ENCODE peak calls at places on chromosomes 13 and 19, in seven cellular contexts. M is OCI-LY7; S is T-helper 2 cell treated with Interferon-gamma antibody and Interleukin-4, amounts not matched to agents 5 μg/mL and 100 μg/mL, for 36 hours; X is heart left ventricle; U is GM12891; P is naive B cell; Q is GM23338. H is an unnamed sample.

GRCh38 chr19:47094557-47095517 is 18.7 kb downstream of the ZC3H4 start:
- DNase-seq in X (no peak), U (no peak), P (no peak), Q (no peak), S (peak; percentile 74), M (no peak), H (peak; percentile 61)

GRCh38 chr19:1864480-1865171 is 1.2 kb upstream of the KLF16 start:
- DNase-seq in Q (peak; percentile 90), M (peak; percentile 82), X (peak; percentile 84), U (peak; percentile 86), S (peak; percentile 75), P (peak; percentile 70), H (peak; percentile 72)

GRCh38 chr19:33293255-33294057 is 8.9 kb downstream of the CEBPA start:
- DNase-seq in U (no peak), Q (no peak), P (no peak), M (no peak), X (peak; percentile 21), S (no peak), H (no peak)

GRCh38 chr13:50366488-50367174 is 351.4 kb downstream of the KCNRG start:
- DNase-seq in Q (no peak), P (no peak), U (no peak), M (no peak), X (no peak), S (peak; percentile 72), H (peak; percentile 53)

GRCh38 chr19:3189702-3190469 is 4.2 kb downstream of the NCLN start:
- DNase-seq in X (no peak), P (no peak), M (no peak), Q (peak; percentile 57), U (no peak), S (no peak), H (no peak)

GRCh38 chr19:31340059-31341025 is 8.9 kb downstream of the TSHZ3 start:
- DNase-seq in P (no peak), S (no peak), U (no peak), M (peak; percentile 57), X (no peak), Q (peak; percentile 38), H (no peak)

GRCh38 chr19:2332341-2333026 is 4.0 kb downstream of the SPPL2B start:
- DNase-seq in P (peak; percentile 96), S (no peak), M (peak; percentile 95), U (peak; percentile 77), Q (no peak), X (no peak), H (peak; percentile 51)

GRCh38 chr19:46786236-46787039 is 2.0 kb downstream of the SLC1A5 start:
- DNase-seq in Q (peak; percentile 64), P (peak; percentile 65), U (peak; percentile 66), M (peak; percentile 82), S (peak; percentile 86), X (peak; percentile 67), H (peak; percentile 88)

GRCh38 chr13:113747291-113747833 is 11.7 kb upstream of the TMEM255B start:
- DNase-seq in U (no peak), X (no peak), Q (no peak), P (no peak), S (no peak), M (no peak), H (no peak)

GRCh38 chr13:110097013-110097412 is 209.9 kb downstream of the COL4A1 start:
- DNase-seq in P (no peak), Q (no peak), S (no peak), U (no peak), X (no peak), M (no peak), H (no peak)